ENCODE peak calls at places on chromosome 1, in five cellular contexts. C is IMR-90, J is mesenchymal stem cell, E is H1, I is neuronal stem cell. S is an unnamed sample.

GRCh38 chr1:16981269-16981849 is 939 bp upstream of the MFAP2 start:
- DNase-seq in I (no peak), J (peak), C (peak), E (no peak), S (peak)

GRCh38 chr1:22808846-22809501 is 98.3 kb downstream of the EPHB2 start:
- DNase-seq in J (peak), I (no peak), E (no peak), C (peak), S (no peak)

GRCh38 chr1:236890152-236891056 is 95.3 kb downstream of the MTR start:
- DNase-seq in J (peak), C (no peak), E (no peak), I (peak), S (no peak)

GRCh38 chr1:30649321-30649991 is 73.9 kb downstream of the MATN1 start:
- DNase-seq in I (no peak), C (no peak), J (no peak), E (no peak), S (no peak)

GRCh38 chr1:7497107-7497637 is 273.9 kb upstream of the VAMP3 start:
- DNase-seq in C (no peak), E (no peak), I (no peak), J (no peak), S (no peak)

GRCh38 chr1:99348375-99349132 is 84.3 kb downstream of the PLPPR4 start:
- DNase-seq in E (no peak), J (peak), I (no peak), C (no peak), S (no peak)

GRCh38 chr1:226438007-226438406 is 30.1 kb upstream of the PARP1 start:
- DNase-seq in I (no peak), J (peak), C (no peak), E (no peak), S (no peak)

GRCh38 chr1:223210786-223211115 is 67.7 kb upstream of the TLR5 start:
- DNase-seq in E (no peak), C (no peak), I (no peak), J (no peak), S (no peak)

GRCh38 chr1:115098979-115099692 is 9.8 kb upstream of the TSPAN2 start:
- DNase-seq in I (no peak), E (no peak), C (peak), J (no peak), S (no peak)

GRCh38 chr1:157978547-157979403 is 14.7 kb upstream of the KIRREL1 start:
- DNase-seq in I (no peak), C (no peak), J (no peak), E (no peak), S (no peak)

GRCh38 chr1:90707363-90707710 is 9.8 kb downstream of the BARHL2 start:
- DNase-seq in E (no peak), C (peak), J (peak), I (no peak), S (peak)

GRCh38 chr1:169072945-169073725 is 33.4 kb upstream of the ATP1B1 start:
- DNase-seq in C (no peak), I (no peak), J (no peak), E (no peak), S (no peak)

GRCh38 chr1:150560576-150560975 is 11.4 kb downstream of the ADAMTSL4 start:
- DNase-seq in E (no peak), J (no peak), I (no peak), C (no peak), S (no peak)

GRCh38 chr1:96416111-96416595 is 305.4 kb upstream of the PTBP2 start:
- DNase-seq in E (no peak), C (peak), J (peak), I (no peak), S (no peak)

GRCh38 chr1:31559715-31560114 is 16.6 kb upstream of the TINAGL1 start:
- DNase-seq in E (no peak), C (no peak), J (no peak), I (no peak), S (peak)

GRCh38 chr1:218526198-218526580 is 181.1 kb downstream of the TGFB2 start:
- DNase-seq in E (no peak), J (no peak), I (no peak), C (no peak), S (no peak)

GRCh38 chr1:50620680-50621329 is 197.6 kb upstream of the DMRTA2 start:
- DNase-seq in E (peak), I (no peak), J (peak), C (peak), S (peak)

GRCh38 chr1:70044832-70045231 is 160.5 kb downstream of the LRRC40 start:
- DNase-seq in I (no peak), C (peak), J (peak), E (no peak), S (no peak)

GRCh38 chr1:109485001-109485400 is 1.3 kb downstream of the ATXN7L2 start:
- DNase-seq in E (no peak), J (no peak), I (no peak), C (no peak), S (no peak)

GRCh38 chr1:20343149-20343936 is 52.7 kb downstream of the VWA5B1 start:
- DNase-seq in C (no peak), E (peak), I (peak), J (no peak), S (no peak)

GRCh38 chr1:112818990-112819689 is 104.0 kb upstream of the PPM1J start:
- DNase-seq in I (no peak), E (no peak), C (peak), J (peak), S (peak)

GRCh38 chr1:116927049-116927798 is 17.5 kb downstream of the PTGFRN start:
- DNase-seq in C (no peak), I (no peak), J (no peak), E (no peak), S (no peak)

GRCh38 chr1:160879056-160879455 is 5.9 kb downstream of the ITLN1 start:
- DNase-seq in J (no peak), E (no peak), I (no peak), C (no peak), S (no peak)

GRCh38 chr1:22121421-22121911 is 21.4 kb downstream of the WNT4 start:
- DNase-seq in J (no peak), E (no peak), I (no peak), C (no peak), S (no peak)

GRCh38 chr1:7298749-7299151 is 472.3 kb upstream of the VAMP3 start:
- DNase-seq in C (peak), I (no peak), J (peak), E (no peak), S (no peak)

GRCh38 chr1:6026095-6026809 is 19.4 kb upstream of the KCNAB2 start:
- DNase-seq in J (no peak), C (peak), I (no peak), E (no peak), S (peak)

GRCh38 chr1:109369167-109369746 is 28.5 kb downstream of the SORT1 start:
- DNase-seq in I (no peak), J (no peak), C (peak), E (no peak), S (no peak)

GRCh38 chr1:59018446-59018845 is 234.6 kb upstream of the JUN start:
- DNase-seq in I (no peak), C (no peak), J (no peak), E (no peak), S (no peak)

GRCh38 chr1:59022199-59022598 is 238.4 kb upstream of the JUN start:
- DNase-seq in C (no peak), J (no peak), I (no peak), E (no peak), S (no peak)

GRCh38 chr1:59022799-59023198 is 239.0 kb upstream of the JUN start:
- DNase-seq in E (no peak), C (no peak), I (no peak), J (no peak), S (no peak)

GRCh38 chr1:59018860-59019259 is 235.0 kb upstream of the JUN start:
- DNase-seq in C (no peak), I (no peak), E (no peak), J (no peak), S (no peak)

DNA sequence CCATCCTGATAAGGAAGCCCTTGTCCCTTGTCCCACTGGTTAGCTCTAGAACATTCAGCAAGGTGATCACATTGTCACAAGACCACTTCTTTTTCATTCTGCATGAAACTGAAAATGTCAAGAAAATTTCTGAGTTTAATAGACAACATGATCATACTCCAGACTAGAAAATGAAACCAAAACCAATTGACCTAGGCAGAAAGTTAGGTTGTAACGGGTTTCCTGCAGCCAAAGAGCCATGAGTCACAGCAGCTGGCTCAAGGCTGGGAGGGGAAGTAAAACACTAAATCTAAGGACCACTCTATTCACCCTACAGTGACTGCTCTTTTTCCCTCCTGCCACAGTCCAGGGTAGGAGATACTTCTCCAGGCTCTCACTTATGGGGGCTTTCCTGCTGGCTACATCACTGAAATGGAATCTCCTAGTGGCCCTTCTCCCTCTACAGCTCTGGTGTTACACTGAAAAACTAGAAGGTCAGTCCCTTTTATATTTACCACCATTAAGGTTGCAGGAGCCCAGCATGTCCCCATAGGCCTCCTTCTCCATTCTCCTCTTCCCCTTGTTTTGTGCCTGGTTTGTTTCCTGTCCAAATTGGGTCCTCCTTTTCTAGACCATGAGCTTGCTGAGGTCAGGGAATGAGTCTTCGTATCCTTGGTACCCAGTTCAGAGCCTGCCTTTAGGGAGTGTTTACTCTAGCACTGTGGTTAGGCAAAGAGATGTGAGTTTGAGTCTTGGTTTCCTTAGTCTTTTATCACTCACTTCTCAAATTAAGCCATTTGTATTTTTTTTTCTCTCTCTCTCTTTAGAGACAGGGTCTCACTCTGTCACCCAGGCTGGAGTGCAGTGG is 236.5 kb upstream of the JUN start:
- DNase-seq in C (peak), I (no peak), E (no peak), J (peak), S (peak)
- H3K4me3 ChIP-seq in C (peak), I (no peak), E (no peak), J (no peak), S (no peak)

DNA sequence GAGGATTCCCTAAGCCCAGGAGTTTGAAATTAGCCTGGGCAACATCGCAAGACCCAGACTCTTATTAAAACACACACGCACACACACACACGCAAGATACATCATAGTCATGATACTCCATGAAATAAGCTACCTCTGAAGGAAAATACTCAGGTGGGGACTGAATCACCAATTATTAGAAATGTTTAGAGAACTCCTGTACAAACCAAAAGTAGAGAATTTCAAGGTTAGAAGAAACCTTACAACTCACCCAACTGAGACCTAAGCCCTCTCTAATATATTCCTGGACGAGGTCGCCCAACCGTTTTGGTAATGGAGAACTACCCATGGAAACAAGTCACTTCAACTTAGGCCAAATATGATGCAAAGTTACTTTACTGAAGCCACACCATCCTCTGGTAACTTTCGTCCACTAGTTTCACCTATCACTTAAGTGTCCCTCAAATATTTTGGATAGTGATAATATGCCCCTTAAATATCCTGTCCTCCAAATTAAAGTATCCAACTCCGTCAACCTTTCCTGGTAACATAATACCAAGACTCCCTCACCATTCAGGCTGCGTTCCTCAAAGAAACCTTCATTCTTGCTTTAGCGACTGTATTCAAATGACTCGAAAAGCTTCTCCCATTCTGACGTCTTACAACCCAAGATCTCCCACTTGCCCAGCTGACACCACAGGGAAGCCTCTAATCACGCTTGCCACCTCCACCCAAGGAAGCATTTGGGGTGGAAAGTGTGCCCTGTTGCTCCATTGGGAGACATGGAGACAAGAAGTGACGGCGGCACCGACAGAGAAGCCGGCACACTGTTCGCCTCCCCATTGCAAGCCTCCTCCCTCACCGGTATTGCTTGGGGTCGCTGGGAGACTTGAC is 857 bp downstream of the NRDC start:
- DNase-seq in E (no peak), C (peak), I (no peak), J (peak), S (no peak)
- H3K14ac ChIP-seq in E (no peak), C (peak), I (peak), J (no peak), S (peak)

GRCh38 chr1:203076031-203076511 is 9.7 kb downstream of the MYOG start:
- DNase-seq in I (no peak), J (no peak), C (no peak), E (no peak), S (peak)
- H3K4me3 ChIP-seq in I (peak), J (no peak), C (no peak), E (peak), S (peak)

GRCh38 chr1:67850151-67850551 is 16.9 kb upstream of the GNG12 start:
- DNase-seq in C (peak), I (no peak), J (peak), E (no peak), S (peak)
- H3K14ac ChIP-seq in C (peak), I (no peak), J (no peak), E (no peak), S (no peak)

GRCh38 chr1:10211805-10212405 is 1.5 kb downstream of the KIF1B start:
- DNase-seq in I (no peak), E (no peak), J (no peak), C (no peak), S (peak)

GRCh38 chr1:10209905-10210810 is at the start of gene KIF1B:
- DNase-seq in C (peak), I (peak), E (peak), J (peak), S (peak)

GRCh38 chr1:10209590-10209904 is 823 bp upstream of the KIF1B start:
- DNase-seq in E (no peak), I (no peak), J (no peak), C (no peak), S (no peak)

GRCh38 chr1:10212476-10212875 is 2.1 kb downstream of the KIF1B start:
- DNase-seq in C (no peak), I (no peak), E (no peak), J (no peak), S (peak)

GRCh38 chr1:10210841-10211804 is 753 bp downstream of the KIF1B start:
- DNase-seq in J (peak), I (peak), C (peak), E (no peak), S (peak)
- H3K4me3 ChIP-seq in J (peak), I (peak), C (peak), E (peak), S (peak)

GRCh38 chr1:29390491-29391361 is 154.4 kb downstream of the PTPRU start:
- DNase-seq in I (no peak), C (no peak), J (no peak), E (no peak), S (no peak)
- H3K14ac ChIP-seq in I (no peak), C (no peak), J (no peak), E (no peak), S (no peak)

GRCh38 chr1:172544481-172545104 is 11.6 kb downstream of the SUCO start:
- DNase-seq in E (no peak), I (no peak), C (no peak), J (no peak), S (peak)
- H3K4me3 ChIP-seq in E (no peak), I (no peak), C (no peak), J (no peak), S (no peak)

GRCh38 chr1:47575855-47576757 is 138.3 kb downstream of the FOXD2 start:
- DNase-seq in C (peak), I (no peak), J (peak), E (no peak), S (no peak)
- H3K14ac ChIP-seq in C (no peak), I (no peak), J (no peak), E (no peak), S (no peak)

DNA sequence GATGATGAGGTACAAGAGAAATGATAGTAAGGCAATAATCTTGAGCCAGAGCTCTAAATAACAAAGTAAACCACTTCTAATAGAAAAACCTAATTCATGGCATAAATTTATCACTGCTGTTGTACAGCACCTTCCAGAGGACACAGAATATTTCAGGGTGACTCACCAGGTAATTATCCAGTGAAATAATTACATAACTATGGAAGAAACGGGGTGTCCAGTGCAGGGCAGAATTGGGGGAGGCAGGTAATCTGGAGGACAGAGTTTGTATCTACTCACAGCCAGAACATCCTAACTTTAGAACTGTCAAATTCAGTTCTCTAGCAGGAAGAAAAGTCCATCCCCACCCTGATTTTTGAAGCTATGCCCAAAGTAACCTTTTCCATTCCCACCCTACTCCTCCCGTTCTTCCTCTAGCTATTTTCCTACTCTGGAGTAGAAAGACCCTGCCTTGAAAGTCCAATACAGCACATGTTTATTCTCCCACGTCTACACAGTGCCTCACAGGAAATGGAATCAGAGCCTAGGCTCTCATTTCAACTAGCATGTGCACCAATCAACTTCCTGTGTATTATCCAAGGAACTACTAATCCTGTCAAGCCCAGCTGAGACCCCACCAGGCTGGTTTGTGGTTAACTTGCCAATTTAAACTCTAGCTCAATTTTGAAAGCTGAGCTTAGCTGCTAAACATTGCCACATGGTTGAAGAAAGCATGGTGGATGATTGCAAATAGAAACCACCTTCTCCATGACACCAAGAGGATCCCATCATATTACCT is 96.6 kb downstream of the PTPN14 start:
- DNase-seq in C (peak), E (no peak), J (peak), I (no peak), S (no peak)
- H3K4me3 ChIP-seq in C (no peak), E (no peak), J (no peak), I (no peak), S (no peak)

DNA sequence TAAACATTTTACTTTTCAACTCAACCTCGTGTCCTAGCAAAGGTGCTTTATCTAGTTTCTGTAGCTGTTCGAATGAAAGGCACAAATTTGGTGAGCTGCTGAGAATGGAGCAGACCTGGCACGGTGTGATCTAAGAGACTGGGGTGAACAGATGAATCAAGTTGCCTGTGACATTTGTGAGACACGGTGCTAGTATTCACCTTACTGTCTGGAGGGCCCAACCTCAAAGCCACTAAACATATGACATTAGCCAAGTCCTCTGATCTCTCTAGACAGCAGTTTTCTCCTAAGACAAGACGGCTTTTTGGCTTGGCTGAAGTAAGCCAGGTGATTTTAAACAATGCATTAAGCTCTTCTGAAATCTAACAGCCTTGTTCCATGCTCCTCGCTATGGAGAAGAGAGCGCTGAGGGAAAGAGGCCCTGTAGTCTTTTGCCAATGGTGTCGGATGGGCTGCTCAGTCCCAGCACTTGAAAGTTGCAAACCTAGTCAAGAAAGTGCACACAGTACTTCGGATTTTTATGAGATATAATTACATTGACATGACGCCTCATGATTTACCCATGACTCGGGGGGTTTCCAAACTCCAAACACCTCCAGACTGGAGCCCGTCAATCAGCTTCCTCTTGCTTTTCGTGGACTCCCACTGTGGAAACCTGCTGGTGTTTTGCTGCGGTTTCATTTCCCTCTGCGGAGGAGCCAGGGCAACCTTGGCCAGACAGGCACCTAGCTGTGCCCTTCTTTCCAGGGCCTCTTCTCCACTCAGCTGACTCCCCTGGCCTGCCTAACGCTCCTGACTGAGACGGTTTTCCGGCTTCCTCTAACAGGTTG is 789 bp upstream of the TOR3A start:
- DNase-seq in I (no peak), J (no peak), E (no peak), C (no peak), S (no peak)
- H3K14ac ChIP-seq in I (no peak), J (no peak), E (no peak), C (peak), S (peak)

S was measured in trophoblast cell.